ENCODE peak calls at places on chromosomes 1 and 21, in nine cellular contexts. A is endothelial cell, I is breast epithelium, F is heart right ventricle, E is fibroblast of the aortic adventitia, X is AG09309, U is tibial artery, N is brain microvascular endothelial cell, L is GM13976. S is an unnamed sample.

GRCh38 chr1:9626201-9626608 is 25.3 kb upstream of the PIK3CD start:
- DNase-seq in A (no peak), I (no peak), F (no peak), E (no peak), X (no peak), U (no peak), N (no peak), L (peak), S (peak)

GRCh38 chr21:44848821-44849521 is 24.5 kb downstream of the PTTG1IP start:
- DNase-seq in A (no peak), I (peak), F (no peak), E (no peak), X (no peak), U (no peak), N (no peak), L (no peak), S (no peak)

GRCh38 chr1:117000142-117000541 is 1.4 kb upstream of the CD101 start:
- DNase-seq in A (no peak), I (no peak), F (no peak), E (no peak), X (no peak), U (no peak), N (no peak), L (no peak), S (no peak)

GRCh38 chr1:38584408-38585037 is 275.0 kb downstream of the RRAGC start:
- DNase-seq in A (no peak), I (no peak), F (no peak), E (no peak), X (no peak), U (no peak), N (no peak), L (no peak), S (no peak)

GRCh38 chr1:203557958-203558760 is 64.2 kb downstream of the OPTC start:
- DNase-seq in A (no peak), I (no peak), F (peak), E (peak), X (peak), U (peak), N (peak), L (no peak), S (no peak)

GRCh38 chr1:111921948-111922347 is 67.5 kb downstream of the KCND3 start:
- DNase-seq in A (no peak), I (no peak), F (no peak), E (no peak), X (no peak), U (no peak), N (no peak), L (no peak), S (no peak)

GRCh38 chr1:203000217-203000944 is 6.8 kb upstream of the TMEM183A start:
- DNase-seq in A (no peak), I (no peak), F (no peak), E (no peak), X (no peak), U (no peak), N (no peak), L (no peak), S (no peak)

GRCh38 chr1:174077755-174078490 is 55.8 kb upstream of the RC3H1 start:
- DNase-seq in A (no peak), I (no peak), F (no peak), E (no peak), X (no peak), U (no peak), N (no peak), L (no peak), S (no peak)

GRCh38 chr1:214446772-214447556 is 104.4 kb downstream of the PTPN14 start:
- DNase-seq in A (no peak), I (no peak), F (no peak), E (peak), X (peak), U (no peak), N (peak), L (no peak), S (no peak)

GRCh38 chr1:60904079-60904852 is 178.1 kb upstream of the NFIA start:
- DNase-seq in A (no peak), I (no peak), F (peak), E (peak), X (no peak), U (peak), N (no peak), L (no peak), S (no peak)

GRCh38 chr21:42010507-42011493 is 640 bp upstream of the ZBTB21 start:
- DNase-seq in A (peak), I (no peak), F (no peak), E (no peak), X (no peak), U (no peak), N (no peak), L (peak), S (peak)

GRCh38 chr1:46131727-46132528 is 501 bp downstream of the PIK3R3 start:
- DNase-seq in A (no peak), I (no peak), F (peak), E (peak), X (no peak), U (peak), N (peak), L (no peak), S (peak)

GRCh38 chr1:93814059-93814794 is 64.8 kb downstream of the DNTTIP2 start:
- DNase-seq in A (peak), I (no peak), F (peak), E (peak), X (peak), U (peak), N (peak), L (peak), S (peak)

GRCh38 chr1:198254948-198255347 is 98.2 kb downstream of the NEK7 start:
- DNase-seq in A (no peak), I (no peak), F (no peak), E (peak), X (no peak), U (no peak), N (no peak), L (no peak), S (no peak)

GRCh38 chr1:94301186-94301585 is 63.8 kb upstream of the ARHGAP29 start:
- DNase-seq in A (no peak), I (no peak), F (no peak), E (peak), X (no peak), U (no peak), N (no peak), L (no peak), S (no peak)

GRCh38 chr1:93442276-93442675 is 5.6 kb upstream of the FNBP1L start:
- DNase-seq in A (no peak), I (no peak), F (no peak), E (no peak), X (peak), U (no peak), N (no peak), L (no peak), S (no peak)

GRCh38 chr21:19322360-19322759 is 918.8 kb upstream of the TMPRSS15 start:
- DNase-seq in A (no peak), I (no peak), F (no peak), E (no peak), X (no peak), U (no peak), N (no peak), L (no peak), S (no peak)
- TF ChIP-seq CTCF in A (no peak), I (no peak), F (no peak), E (no peak), X (no peak), U (no peak), N (no peak), L (no peak), S (no peak)

GRCh38 chr1:201508809-201509208 is 1.9 kb upstream of the CSRP1 start:
- DNase-seq in A (no peak), I (no peak), F (no peak), E (no peak), X (no peak), U (no peak), N (no peak), L (no peak), S (no peak)

GRCh38 chr1:201505505-201505893 is 1.4 kb downstream of the CSRP1 start:
- DNase-seq in A (peak), I (no peak), F (peak), E (peak), X (no peak), U (no peak), N (peak), L (no peak), S (no peak)

GRCh38 chr1:201504799-201505504 is 2.0 kb downstream of the CSRP1 start:
- DNase-seq in A (no peak), I (no peak), F (no peak), E (no peak), X (no peak), U (no peak), N (no peak), L (no peak), S (no peak)

GRCh38 chr1:201506092-201506491 is 831 bp downstream of the CSRP1 start:
- DNase-seq in A (no peak), I (no peak), F (no peak), E (peak), X (no peak), U (no peak), N (no peak), L (no peak), S (no peak)

DNA sequence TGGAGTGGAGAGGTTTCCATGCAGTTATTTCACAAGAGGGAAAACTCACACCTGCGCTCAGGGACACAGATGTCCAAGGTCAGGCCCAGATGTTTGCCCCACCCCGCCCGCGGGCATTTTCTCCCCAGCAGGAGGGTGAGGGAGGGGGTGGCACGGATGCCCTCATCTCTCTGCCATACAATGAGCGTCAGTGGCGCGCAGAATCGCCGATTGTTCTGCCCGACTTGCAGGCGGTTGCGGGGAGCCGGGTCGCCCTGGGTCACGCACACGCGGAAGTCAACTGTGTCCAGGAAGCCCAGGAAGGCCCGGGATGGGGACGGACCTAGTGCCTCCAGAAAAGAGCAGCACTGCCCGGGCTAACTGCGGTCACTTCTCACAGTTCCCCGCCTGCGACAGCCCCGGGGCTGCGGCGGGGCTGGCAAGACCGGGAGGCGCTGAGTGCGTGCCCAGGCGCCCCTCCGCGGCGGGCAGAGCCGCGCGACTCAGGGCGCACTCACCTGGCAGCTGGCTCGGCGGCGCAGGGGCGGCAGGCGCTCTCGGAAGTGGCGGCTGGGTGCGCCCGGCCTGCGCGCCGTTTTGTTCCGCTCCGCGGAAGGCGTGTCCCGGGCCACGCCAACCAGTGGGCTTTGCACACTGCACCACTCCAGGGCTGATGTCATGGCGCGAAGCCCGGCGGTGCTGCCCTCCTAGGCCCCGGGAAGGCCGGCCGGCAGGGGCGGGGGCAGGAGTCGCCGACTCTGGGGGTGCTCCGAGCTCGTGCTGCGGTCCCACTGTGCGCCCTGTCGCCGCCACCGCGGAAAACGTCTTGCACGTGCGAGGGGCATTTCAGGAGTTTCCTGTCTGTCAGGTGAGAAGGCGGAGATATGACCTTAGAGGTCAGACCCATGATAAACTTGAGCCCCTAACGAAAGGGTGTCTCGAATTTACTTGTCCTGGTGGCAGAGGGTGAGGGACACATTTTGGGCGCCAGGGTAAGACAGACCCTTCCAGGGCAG is at the start of gene CSRP1:
- DNase-seq in A (peak), I (peak), F (peak), E (peak), X (no peak), U (peak), N (peak), L (peak), S (peak)
- TF ChIP-seq CTCF in A (no peak), I (no peak), F (no peak), E (no peak), X (no peak), U (no peak), N (no peak), L (peak), S (no peak)

GRCh38 chr1:2594001-2594640 is 7.5 kb downstream of the PRXL2B start:
- DNase-seq in A (no peak), I (peak), F (peak), E (peak), X (no peak), U (no peak), N (no peak), L (no peak), S (peak)
- TF ChIP-seq CTCF in A (no peak), I (no peak), F (no peak), E (no peak), X (no peak), U (no peak), N (no peak), L (no peak), S (no peak)

DNA sequence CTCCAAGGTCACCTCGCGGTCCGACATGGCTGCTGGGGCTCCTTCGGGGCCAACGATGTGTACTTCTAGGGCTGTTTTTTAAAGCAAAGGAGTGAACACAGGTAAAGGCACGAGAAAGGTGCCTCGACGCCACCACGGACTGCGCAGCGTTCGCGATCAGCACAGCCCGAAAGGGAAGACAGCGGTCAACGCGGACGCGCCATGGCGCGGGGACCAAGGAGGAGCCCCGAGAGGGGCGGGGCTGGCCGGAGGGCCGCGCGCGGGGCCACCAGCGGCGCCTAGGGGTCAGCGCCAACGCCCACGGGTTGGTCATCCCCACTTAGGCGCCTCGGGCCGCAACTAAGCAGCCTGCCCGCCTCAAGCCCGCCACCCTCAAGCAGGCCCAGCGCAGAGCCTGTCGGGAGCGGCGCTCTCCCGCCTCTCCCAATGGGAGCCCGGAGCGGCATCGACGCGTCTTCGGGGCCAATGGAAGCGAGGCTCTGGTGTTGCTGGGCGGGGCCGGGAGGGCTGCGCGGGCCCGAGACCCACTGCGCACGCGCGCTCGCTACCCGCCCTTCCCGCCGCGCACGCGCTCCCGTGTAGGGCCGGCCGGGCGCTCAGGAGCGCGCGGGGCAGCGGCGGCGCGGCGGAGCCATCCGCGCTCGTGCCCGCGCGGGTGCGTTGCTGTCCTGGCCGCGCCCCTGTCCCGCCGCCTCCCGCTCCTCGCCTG is at the start of gene DIP2A:
- DNase-seq in A (peak), I (peak), F (peak), E (peak), X (peak), U (peak), N (peak), L (peak), S (peak)
- TF ChIP-seq CTCF in A (no peak), I (no peak), F (no peak), E (no peak), X (no peak), U (no peak), N (no peak), L (peak), S (no peak)

GRCh38 chr1:11617741-11618140 is 36.5 kb downstream of the FBXO2 start:
- DNase-seq in A (no peak), I (no peak), F (no peak), E (no peak), X (no peak), U (no peak), N (no peak), L (no peak), S (no peak)

GRCh38 chr1:11616766-11617165 is 37.5 kb downstream of the FBXO2 start:
- DNase-seq in A (no peak), I (no peak), F (no peak), E (no peak), X (no peak), U (no peak), N (no peak), L (no peak), S (no peak)

GRCh38 chr1:11620405-11620804 is 33.8 kb downstream of the FBXO2 start:
- DNase-seq in A (no peak), I (no peak), F (no peak), E (no peak), X (no peak), U (no peak), N (no peak), L (no peak), S (no peak)

GRCh38 chr1:11615109-11615508 is 39.1 kb downstream of the FBXO2 start:
- DNase-seq in A (no peak), I (no peak), F (no peak), E (no peak), X (no peak), U (no peak), N (no peak), L (no peak), S (no peak)

GRCh38 chr1:11617314-11617713 is 36.9 kb downstream of the FBXO2 start:
- DNase-seq in A (no peak), I (no peak), F (no peak), E (no peak), X (no peak), U (no peak), N (no peak), L (no peak), S (no peak)
- TF ChIP-seq CTCF in A (no peak), I (no peak), F (no peak), E (no peak), X (no peak), U (no peak), N (no peak), L (no peak), S (no peak)

DNA sequence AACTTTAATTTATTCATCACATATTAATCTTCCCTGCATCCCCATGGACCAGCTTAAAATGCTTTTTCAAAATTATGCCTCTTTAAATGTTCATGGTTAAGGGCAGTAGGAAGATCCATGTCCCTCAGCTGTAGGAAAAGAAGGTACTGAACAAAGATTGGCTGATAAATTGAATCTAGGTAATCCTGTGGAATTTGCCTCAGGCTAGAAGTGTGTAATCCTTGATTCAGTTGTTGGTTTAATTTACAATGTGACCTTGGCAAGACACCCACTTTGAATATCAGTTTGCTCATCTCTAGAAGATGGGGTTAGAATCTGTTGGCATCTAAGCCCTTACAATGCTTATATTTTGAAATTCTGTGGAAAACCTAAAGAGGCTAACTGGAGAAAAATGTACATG is 6.1 kb downstream of the TTC4 start:
- DNase-seq in A (no peak), I (no peak), F (no peak), E (no peak), X (no peak), U (no peak), N (no peak), L (no peak), S (no peak)
- TF ChIP-seq CTCF in A (no peak), I (no peak), F (no peak), E (no peak), X (no peak), U (no peak), N (no peak), L (no peak), S (no peak)

GRCh38 chr1:55140137-55140536 is 75.0 kb downstream of the USP24 start:
- DNase-seq in A (no peak), I (no peak), F (no peak), E (no peak), X (no peak), U (no peak), N (no peak), L (no peak), S (no peak)
- TF ChIP-seq CTCF in A (no peak), I (no peak), F (no peak), E (no peak), X (no peak), U (no peak), N (no peak), L (no peak), S (no peak)

S was measured in activated CD8-positive, alpha-beta T cell treated with anti-CD3 and anti-CD28 coated beads for 36 hours.